ENCODE peak calls at places on chromosomes 11 and 22, in five cellular contexts. S is HCT116, T is neural progenitor cell, D is GM23338, Q is PC-3. I is an unnamed sample.

GRCh38 chr11:104476898-104477297 is 313.0 kb upstream of the PDGFD start:
- DNase-seq in S (no peak), T (no peak), D (no peak), Q (no peak), I (no peak)

GRCh38 chr11:108997826-108998225 is 333.0 kb downstream of the DDX10 start:
- DNase-seq in S (no peak), T (no peak), D (no peak), Q (no peak), I (no peak)

GRCh38 chr11:88831303-88831890 is 234.4 kb downstream of the GRM5 start:
- DNase-seq in S (no peak), T (no peak), D (no peak), Q (no peak), I (no peak)

GRCh38 chr11:105000797-105001196 is 22.2 kb downstream of the CASP5 start:
- DNase-seq in S (peak), T (peak), D (peak), Q (no peak), I (peak)

GRCh38 chr11:63709336-63709735 is 28.0 kb downstream of the RTN3 start:
- DNase-seq in S (no peak), T (no peak), D (no peak), Q (no peak), I (peak)

GRCh38 chr11:2510626-2511402 is 66.0 kb downstream of the KCNQ1 start:
- DNase-seq in S (no peak), T (no peak), D (no peak), Q (no peak), I (peak)

GRCh38 chr11:123187670-123188507 is 7.2 kb downstream of the CLMP start:
- DNase-seq in S (no peak), T (peak), D (no peak), Q (no peak), I (peak)

GRCh38 chr22:36239150-36239400 is 252 bp downstream of the APOL2 start:
- DNase-seq in S (no peak), T (no peak), D (no peak), Q (no peak), I (no peak)

GRCh38 chr11:70862093-70862492 is 390.3 kb downstream of the SHANK2 start:
- DNase-seq in S (no peak), T (peak), D (no peak), Q (no peak), I (no peak)

GRCh38 chr11:8102296-8102915 is 21.4 kb downstream of the TUB start:
- DNase-seq in S (no peak), T (no peak), D (no peak), Q (no peak), I (no peak)

GRCh38 chr11:120024586-120024985 is 113.3 kb downstream of the TRIM29 start:
- DNase-seq in S (no peak), T (no peak), D (no peak), Q (no peak), I (no peak)

GRCh38 chr11:120022617-120023016 is 115.3 kb downstream of the TRIM29 start:
- DNase-seq in S (no peak), T (no peak), D (no peak), Q (no peak), I (no peak)

GRCh38 chr11:120024046-120024445 is 113.9 kb downstream of the TRIM29 start:
- DNase-seq in S (no peak), T (peak), D (no peak), Q (no peak), I (no peak)

GRCh38 chr11:120023120-120023519 is 114.8 kb downstream of the TRIM29 start:
- DNase-seq in S (no peak), T (peak), D (peak), Q (no peak), I (no peak)

GRCh38 chr11:120023551-120023950 is 114.4 kb downstream of the TRIM29 start:
- DNase-seq in S (no peak), T (no peak), D (no peak), Q (no peak), I (no peak)
- TF ChIP-seq EZH2phosphoT487 in S (no peak), T (no peak), D (no peak), Q (no peak), I (no peak)

GRCh38 chr11:94400839-94401772 is at the start of gene GPR83:
- DNase-seq in S (no peak), T (peak), D (peak), Q (no peak), I (peak)
- TF ChIP-seq EZH2 in S (no peak), T (peak), D (peak), Q (no peak), I (peak)

GRCh38 chr11:76209956-76210885 is 3.9 kb upstream of the WNT11 start:
- DNase-seq in S (no peak), T (peak), D (peak), Q (peak), I (peak)
- TF ChIP-seq EZH2phosphoT487 in S (no peak), T (peak), D (peak), Q (no peak), I (no peak)

GRCh38 chr22:43342347-43343261 is 568 bp downstream of the SCUBE1 start:
- DNase-seq in S (no peak), T (peak), D (peak), Q (no peak), I (no peak)
- TF ChIP-seq EZH2 in S (no peak), T (peak), D (peak), Q (no peak), I (peak)

DNA sequence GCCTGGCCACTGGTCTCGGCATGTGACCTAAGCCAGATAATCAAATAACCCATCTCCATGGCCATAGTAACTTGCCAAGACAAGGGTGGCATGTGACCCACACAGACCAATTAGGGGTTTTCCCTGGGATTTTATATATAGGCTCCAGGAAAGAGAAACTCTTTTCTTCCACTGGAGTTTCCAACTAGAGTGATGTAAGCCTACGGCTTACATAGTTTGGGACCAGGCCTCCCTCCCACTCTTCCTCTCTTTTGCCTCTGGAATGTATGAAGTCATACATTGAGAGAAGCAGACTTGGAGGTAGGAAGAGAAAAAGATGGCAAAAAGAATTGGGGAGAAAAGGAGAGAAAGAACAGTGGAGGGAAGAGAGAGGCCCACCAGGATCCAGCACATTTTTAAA is 84.6 kb upstream of the LDLRAD3 start:
- DNase-seq in S (no peak), T (no peak), D (no peak), Q (no peak), I (peak)
- TF ChIP-seq EZH2phosphoT487 in S (no peak), T (no peak), D (no peak), Q (no peak), I (no peak)

GRCh38 chr11:31809543-31809856 is 1.6 kb downstream of the PAX6 start:
- DNase-seq in S (no peak), T (no peak), D (no peak), Q (peak), I (no peak)

GRCh38 chr11:31808721-31809542 is 2.2 kb downstream of the PAX6 start:
- DNase-seq in S (no peak), T (peak), D (peak), Q (peak), I (no peak)

GRCh38 chr11:31809857-31810778 is 1.0 kb downstream of the PAX6 start:
- DNase-seq in S (no peak), T (peak), D (peak), Q (peak), I (peak)

GRCh38 chr11:31812392-31813241 is 1.5 kb upstream of the PAX6 start:
- DNase-seq in S (no peak), T (peak), D (peak), Q (peak), I (peak)

GRCh38 chr11:31810779-31811647 is at the start of gene PAX6:
- DNase-seq in S (peak), T (peak), D (peak), Q (peak), I (peak)
- TF ChIP-seq EZH2 in S (no peak), T (no peak), D (peak), Q (no peak), I (peak)

DNA sequence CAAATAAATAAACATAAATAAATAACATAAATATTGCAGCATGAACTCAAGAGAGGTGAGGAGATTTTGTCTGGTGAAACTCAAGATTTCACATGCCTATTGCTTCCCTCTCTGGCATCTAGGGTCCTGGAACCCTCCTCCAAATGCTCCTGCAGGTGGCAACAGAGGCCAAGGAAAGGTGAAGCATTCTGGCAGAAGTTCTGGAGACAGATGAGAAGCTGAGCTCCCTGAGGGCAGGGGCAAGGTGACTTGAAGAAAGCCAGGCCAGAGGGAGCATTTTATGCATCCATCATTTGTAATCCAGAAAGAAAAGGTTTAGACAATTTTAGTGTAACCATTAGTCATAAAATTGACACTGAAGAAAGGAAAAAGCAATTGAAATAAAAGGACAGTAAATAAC is 64.9 kb downstream of the ENDOD1 start:
- DNase-seq in S (peak), T (peak), D (peak), Q (peak), I (peak)
- TF ChIP-seq EZH2phosphoT487 in S (no peak), T (no peak), D (no peak), Q (no peak), I (no peak)